ENCODE peak calls at places on chromosomes 2 and 18, in five cellular contexts. J, W, O, E and B are unnamed samples.

GRCh38 chr2:1826188-1826905 is 82.0 kb upstream of the PXDN start:
- DNase-seq in J (no peak), W (no peak), O (no peak), E (no peak), B (no peak)

GRCh38 chr2:72745679-72746368 is 80.0 kb downstream of the EXOC6B start:
- DNase-seq in J (no peak), W (no peak), O (peak; percentile 75), E (peak; percentile 13), B (no peak)

GRCh38 chr2:173571021-173571821 is 216.5 kb downstream of the CDCA7 start:
- DNase-seq in J (no peak), W (no peak), O (peak; percentile 67), E (peak; percentile 5), B (peak; percentile 57)

GRCh38 chr2:20604957-20605381 is 45.9 kb downstream of the HS1BP3 start:
- DNase-seq in J (no peak), W (no peak), O (no peak), E (no peak), B (no peak)

GRCh38 chr2:102512161-102512560 is 39.1 kb downstream of the SLC9A4 start:
- DNase-seq in J (no peak), W (no peak), O (no peak), E (no peak), B (no peak)

GRCh38 chr2:179165356-179166000 is 99.2 kb downstream of the SESTD1 start:
- DNase-seq in J (no peak), W (no peak), O (no peak), E (no peak), B (no peak)

GRCh38 chr2:180657054-180657453 is 323.4 kb upstream of the UBE2E3 start:
- DNase-seq in J (no peak), W (no peak), O (peak; percentile 60), E (no peak), B (no peak)

GRCh38 chr2:222959358-222959757 is 92.6 kb upstream of the KCNE4 start:
- DNase-seq in J (no peak), W (no peak), O (peak; percentile 66), E (no peak), B (peak; percentile 84)

GRCh38 chr2:237731663-237732062 is 66.9 kb upstream of the RBM44 start:
- DNase-seq in J (no peak), W (no peak), O (peak; percentile 43), E (no peak), B (no peak)

GRCh38 chr2:164710252-164710633 is 89.0 kb upstream of the GRB14 start:
- DNase-seq in J (no peak), W (no peak), O (peak; percentile 38), E (no peak), B (no peak)

GRCh38 chr2:178230396-178230795 is 36.1 kb downstream of the OSBPL6 start:
- DNase-seq in J (no peak), W (no peak), O (no peak), E (no peak), B (no peak)

GRCh38 chr2:202377308-202377736 is 1.2 kb downstream of the BMPR2 start:
- DNase-seq in J (peak; percentile 33), W (peak; percentile 62), O (peak; percentile 48), E (peak; percentile 8), B (peak; percentile 68)

GRCh38 chr2:112829247-112829646 is 7.3 kb downstream of the IL1B start:
- DNase-seq in J (no peak), W (no peak), O (no peak), E (no peak), B (peak; percentile 5)

GRCh38 chr2:201191132-201191875 is 8.4 kb downstream of the CASP10 start:
- DNase-seq in J (no peak), W (no peak), O (peak; percentile 50), E (peak; percentile 79), B (no peak)

GRCh38 chr18:72086421-72086820 is 457.7 kb downstream of the CBLN2 start:
- DNase-seq in J (no peak), W (no peak), O (peak; percentile 52), E (peak; percentile 13), B (no peak)

GRCh38 chr2:127419448-127420038 is 1.3 kb downstream of the PROC start:
- DNase-seq in J (no peak), W (no peak), O (no peak), E (no peak), B (no peak)

GRCh38 chr2:108383146-108383830 is 5.5 kb downstream of the SULT1C4 start:
- DNase-seq in J (no peak), W (no peak), O (no peak), E (no peak), B (peak; percentile 82)

GRCh38 chr2:54675281-54675680 is 48.2 kb upstream of the EML6 start:
- DNase-seq in J (no peak), W (no peak), O (no peak), E (no peak), B (no peak)

GRCh38 chr2:135337066-135337465 is 194.0 kb downstream of the ZRANB3 start:
- DNase-seq in J (no peak), W (no peak), O (no peak), E (no peak), B (no peak)

GRCh38 chr18:23825978-23826405 is 136.7 kb downstream of the LAMA3 start:
- DNase-seq in J (peak; percentile 42), W (no peak), O (peak; percentile 62), E (no peak), B (no peak)

GRCh38 chr18:6248017-6248416 is 166.7 kb downstream of the L3MBTL4 start:
- DNase-seq in J (no peak), W (no peak), O (no peak), E (no peak), B (no peak)

GRCh38 chr2:22904126-22904684 is 480.8 kb upstream of the KLHL29 start:
- DNase-seq in J (peak; percentile 27), W (peak; percentile 48), O (peak; percentile 62), E (no peak), B (peak; percentile 89)

GRCh38 chr2:50777954-50778353 is 254.0 kb downstream of the NRXN1 start:
- DNase-seq in J (no peak), W (no peak), O (no peak), E (no peak), B (no peak)

GRCh38 chr2:133760366-133760765 is 192.1 kb upstream of the NCKAP5 start:
- DNase-seq in J (no peak), W (no peak), O (no peak), E (no peak), B (no peak)

GRCh38 chr2:750628-751027 is 73.4 kb upstream of the TMEM18 start:
- DNase-seq in J (no peak), W (no peak), O (no peak), E (no peak), B (no peak)

GRCh38 chr18:48228301-48228715 is 180.9 kb downstream of the ZBTB7C start:
- DNase-seq in J (peak; percentile 72), W (peak; percentile 67), O (no peak), E (no peak), B (no peak)

GRCh38 chr2:115910270-115910669 is 1467.8 kb downstream of the DPP10 start:
- DNase-seq in J (no peak), W (no peak), O (peak; percentile 37), E (no peak), B (peak; percentile 53)

GRCh38 chr2:100013892-100014677 is 128.3 kb downstream of the AFF3 start:
- DNase-seq in J (peak; percentile 62), W (no peak), O (peak; percentile 75), E (no peak), B (peak; percentile 76)

GRCh38 chr2:197248623-197249022 is 62.0 kb downstream of the ANKRD44 start:
- DNase-seq in J (no peak), W (no peak), O (no peak), E (peak; percentile 92), B (no peak)

GRCh38 chr2:9423922-9424272 is 443 bp downstream of the CPSF3 start:
- DNase-seq in J (no peak), W (no peak), O (no peak), E (peak; percentile 9), B (no peak)

GRCh38 chr2:128314026-128314347 is 4.7 kb downstream of the HS6ST1 start:
- DNase-seq in J (no peak), W (no peak), O (no peak), E (no peak), B (no peak)

GRCh38 chr2:62306751-62307468 is 111.0 kb downstream of the B3GNT2 start:
- DNase-seq in J (no peak), W (no peak), O (peak; percentile 24), E (peak; percentile 76), B (peak; percentile 59)

GRCh38 chr18:49024808-49025361 is 74.1 kb upstream of the SMAD7 start:
- DNase-seq in J (no peak), W (no peak), O (peak; percentile 6), E (no peak), B (peak; percentile 41)

GRCh38 chr2:171086352-171087290 is 74.1 kb downstream of the TLK1 start:
- DNase-seq in J (no peak), W (no peak), O (peak; percentile 58), E (peak; percentile 43), B (peak; percentile 86)

GRCh38 chr2:71697106-71698010 is 244.0 kb downstream of the DYSF start:
- DNase-seq in J (no peak), W (no peak), O (no peak), E (no peak), B (no peak)

GRCh38 chr2:136004920-136005319 is 19.5 kb upstream of the DARS1 start:
- DNase-seq in J (no peak), W (no peak), O (no peak), E (no peak), B (no peak)

GRCh38 chr2:130963849-130964793 is 127.4 kb downstream of the ARHGEF4 start:
- DNase-seq in J (no peak), W (no peak), O (peak; percentile 63), E (peak; percentile 7), B (peak; percentile 94)
- TF ChIP-seq CTCF in J (peak; percentile 49), W (no peak), O (peak; percentile 56), E (no peak), B (peak; percentile 90)

DNA sequence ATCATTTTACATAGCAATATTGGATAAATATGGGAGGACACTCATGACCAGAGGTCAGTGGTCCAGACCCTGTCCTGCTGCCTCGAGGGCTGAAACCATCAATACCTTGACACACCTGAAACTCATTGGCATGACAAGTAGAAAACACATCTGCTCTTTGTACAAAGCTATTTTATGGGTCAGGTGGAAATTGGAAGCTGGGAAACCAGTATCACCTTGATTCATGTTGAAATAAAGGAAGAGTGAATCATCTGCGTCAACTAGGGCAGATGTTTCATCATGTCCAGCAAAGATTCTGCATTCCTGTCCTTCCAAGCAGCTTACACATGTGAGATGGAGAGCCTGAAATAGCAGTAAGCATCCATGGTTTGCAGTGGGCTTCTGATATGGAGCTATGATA is 80.0 kb upstream of the ERBB4 start:
- DNase-seq in J (no peak), W (no peak), O (no peak), E (no peak), B (no peak)
- H3K27me3 ChIP-seq in J (no peaks in the 10 kb centered on the region), W (no peaks in the 10 kb centered on the region), O (no peaks in the 10 kb centered on the region), E (no peaks in the 10 kb centered on the region), B (no peaks in the 10 kb centered on the region)

GRCh38 chr18:37524546-37525301 is 40.9 kb downstream of the CELF4 start:
- DNase-seq in J (no peak), W (no peak), O (peak; percentile 30), E (no peak), B (peak; percentile 79)
- TF ChIP-seq CTCF in J (no peak), W (no peak), O (peak; percentile 8), E (no peak), B (peak; percentile 30)

GRCh38 chr2:121536850-121537557 is 6.3 kb downstream of the RNU4ATAC start:
- DNase-seq in J (no peak), W (no peak), O (no peak), E (no peak), B (no peak)
- H3K27me3 ChIP-seq in J (no peaks in the 10 kb centered on the region), W (no peaks in the 10 kb centered on the region), O (no peaks in the 10 kb centered on the region), E (no peaks in the 10 kb centered on the region), B (no peaks in the 10 kb centered on the region)